ENCODE peak calls at places on chromosomes 16 and 17, in nine cellular contexts. K, M, A, E, N, Z, G, T and C are unnamed samples.

GRCh38 chr17:16455997-16456769 is 35.8 kb downstream of the LRRC75A start:
- DNase-seq in K (no peak), M (no peak), A (no peak), E (no peak), N (no peak), Z (no peak), G (no peak), T (no peak), C (no peak)

GRCh38 chr16:88730632-88731607 is 24.6 kb downstream of the CTU2 start:
- DNase-seq in K (no peak), M (no peak), A (no peak), E (no peak), N (peak), Z (no peak), G (no peak), T (no peak), C (no peak)

GRCh38 chr17:2232244-2232638 is 71.3 kb downstream of the SMG6 start:
- DNase-seq in K (no peak), M (no peak), A (no peak), E (peak), N (no peak), Z (no peak), G (no peak), T (no peak), C (no peak)

GRCh38 chr17:17729620-17730249 is 48.5 kb downstream of the RAI1 start:
- DNase-seq in K (peak), M (peak), A (peak), E (no peak), N (peak), Z (no peak), G (peak), T (peak), C (peak)

GRCh38 chr17:82734987-82735866 is at the start of gene FN3K:
- DNase-seq in K (peak), M (no peak), A (peak), E (peak), N (peak), Z (no peak), G (peak), T (no peak), C (peak)

GRCh38 chr17:77602062-77602746 is 356.3 kb upstream of the TNRC6C start:
- DNase-seq in K (peak), M (no peak), A (no peak), E (no peak), N (peak), Z (no peak), G (no peak), T (no peak), C (no peak)

GRCh38 chr16:69823831-69824563 is 61.9 kb downstream of the WWP2 start:
- DNase-seq in K (no peak), M (no peak), A (no peak), E (peak), N (no peak), Z (peak), G (no peak), T (no peak), C (no peak)

GRCh38 chr16:88634141-88634993 is 4.0 kb upstream of the IL17C start:
- DNase-seq in K (peak), M (no peak), A (no peak), E (peak), N (no peak), Z (peak), G (peak), T (peak), C (peak)

GRCh38 chr17:8532021-8532420 is 96.3 kb downstream of the NDEL1 start:
- DNase-seq in K (no peak), M (no peak), A (peak), E (no peak), N (no peak), Z (no peak), G (peak), T (no peak), C (no peak)

GRCh38 chr16:86396918-86397317 is 113.4 kb upstream of the FOXF1 start:
- DNase-seq in K (no peak), M (peak), A (no peak), E (peak), N (no peak), Z (no peak), G (no peak), T (peak), C (no peak)

GRCh38 chr16:4651842-4652241 is 27.2 kb downstream of the MGRN1 start:
- DNase-seq in K (no peak), M (no peak), A (no peak), E (no peak), N (no peak), Z (no peak), G (no peak), T (peak), C (no peak)

GRCh38 chr17:16255481-16255901 is 38.5 kb downstream of the PIGL start:
- DNase-seq in K (no peak), M (no peak), A (no peak), E (peak), N (no peak), Z (no peak), G (no peak), T (no peak), C (no peak)

GRCh38 chr17:55332296-55333041 is 67.7 kb downstream of the HLF start:
- DNase-seq in K (no peak), M (no peak), A (no peak), E (no peak), N (no peak), Z (no peak), G (no peak), T (no peak), C (no peak)

GRCh38 chr17:66426397-66427033 is 124.1 kb downstream of the PRKCA start:
- DNase-seq in K (no peak), M (peak), A (no peak), E (no peak), N (no peak), Z (no peak), G (peak), T (peak), C (no peak)
- TF ChIP-seq MAX in K (no peak), M (no peak), A (no peak), E (no peak), N (no peak), Z (no peak), G (no peak), T (no peak), C (no peak)

GRCh38 chr17:1179112-1179634 is 608 bp downstream of the ABR start:
- DNase-seq in K (no peak), M (no peak), A (no peak), E (no peak), N (peak), Z (no peak), G (no peak), T (no peak), C (no peak)

GRCh38 chr17:1180434-1180742 is 607 bp upstream of the ABR start:
- DNase-seq in K (no peak), M (no peak), A (no peak), E (no peak), N (no peak), Z (no peak), G (no peak), T (no peak), C (no peak)

GRCh38 chr17:1180958-1181768 is 1.4 kb upstream of the ABR start:
- DNase-seq in K (peak), M (no peak), A (no peak), E (no peak), N (no peak), Z (no peak), G (no peak), T (peak), C (peak)

GRCh38 chr17:1181769-1182137 is 2.0 kb upstream of the ABR start:
- DNase-seq in K (no peak), M (no peak), A (no peak), E (no peak), N (no peak), Z (no peak), G (no peak), T (peak), C (no peak)

DNA sequence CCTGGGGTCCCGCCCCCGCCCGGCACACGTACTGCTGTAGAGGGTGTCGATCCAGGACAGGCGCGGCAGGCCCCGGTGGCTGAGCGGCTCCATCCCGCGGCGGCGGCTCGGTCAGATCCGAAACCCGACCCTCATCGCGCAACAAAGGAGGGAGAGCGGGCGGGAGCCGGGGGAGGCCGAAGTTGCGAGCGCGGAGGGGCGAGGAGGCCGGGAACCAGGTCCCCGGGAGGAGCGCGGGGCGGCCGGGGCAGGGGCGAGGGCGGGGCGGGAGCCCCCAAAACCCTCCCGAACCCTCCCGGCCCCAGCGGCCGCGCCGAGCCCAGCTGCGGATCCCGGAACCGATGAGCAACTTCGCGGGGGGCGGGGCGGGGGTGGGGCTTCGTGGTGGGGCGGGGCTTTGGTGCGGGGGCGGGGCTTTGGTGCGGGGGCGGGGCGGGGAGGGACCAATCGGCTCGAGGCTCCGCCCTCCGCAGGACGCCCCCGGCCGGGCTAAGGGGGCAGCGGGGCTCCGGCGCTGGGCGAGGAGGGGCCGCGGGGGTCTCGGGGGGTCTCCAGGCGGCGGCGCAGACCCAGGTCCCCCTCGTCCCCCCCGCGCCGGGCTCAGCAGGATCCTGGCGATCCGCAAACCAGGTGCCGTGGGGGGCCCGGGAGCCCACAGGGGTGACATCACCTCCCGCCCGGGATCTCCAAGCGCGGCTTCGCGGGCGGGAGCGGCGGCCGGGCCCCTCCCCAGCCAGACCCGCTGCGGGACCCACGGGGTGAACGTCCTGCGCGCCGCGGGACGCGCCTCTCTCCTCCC is at the start of gene ABR:
- DNase-seq in K (peak), M (no peak), A (peak), E (peak), N (peak), Z (no peak), G (peak), T (no peak), C (peak)
- TF ChIP-seq MAX in K (no peak), M (no peak), A (no peak), E (no peak), N (no peak), Z (no peak), G (no peak), T (no peak), C (no peak)

GRCh38 chr17:39402890-39403605 is 1.6 kb upstream of the FBXL20 start:
- DNase-seq in K (no peak), M (no peak), A (no peak), E (no peak), N (no peak), Z (no peak), G (no peak), T (no peak), C (peak)

GRCh38 chr17:39402279-39402889 is 958 bp upstream of the FBXL20 start:
- DNase-seq in K (peak), M (peak), A (peak), E (peak), N (peak), Z (peak), G (peak), T (peak), C (peak)

GRCh38 chr17:39401412-39402278 is at the start of gene FBXL20:
- DNase-seq in K (peak), M (peak), A (peak), E (peak), N (peak), Z (peak), G (peak), T (peak), C (peak)

GRCh38 chr17:39399792-39400191 is 1.6 kb downstream of the FBXL20 start:
- DNase-seq in K (no peak), M (no peak), A (no peak), E (no peak), N (no peak), Z (no peak), G (no peak), T (no peak), C (no peak)

GRCh38 chr17:39400547-39401411 is 647 bp downstream of the FBXL20 start:
- DNase-seq in K (no peak), M (no peak), A (no peak), E (peak), N (peak), Z (no peak), G (no peak), T (peak), C (no peak)
- TF ChIP-seq MAX in K (no peak), M (no peak), A (no peak), E (no peak), N (no peak), Z (no peak), G (no peak), T (no peak), C (no peak)

GRCh38 chr17:13323990-13324389 is 277.7 kb downstream of the HS3ST3A1 start:
- DNase-seq in K (no peak), M (no peak), A (no peak), E (no peak), N (no peak), Z (no peak), G (no peak), T (no peak), C (no peak)
- TF ChIP-seq MAX in K (no peak), M (no peak), A (no peak), E (no peak), N (no peak), Z (no peak), G (no peak), T (no peak), C (no peak)

GRCh38 chr16:23694707-23695373 is 16.2 kb downstream of the PLK1 start:
- DNase-seq in K (peak), M (no peak), A (no peak), E (peak), N (peak), Z (no peak), G (peak), T (no peak), C (peak)
- TF ChIP-seq MAX in K (peak), M (no peak), A (no peak), E (no peak), N (no peak), Z (no peak), G (no peak), T (no peak), C (peak)

GRCh38 chr17:39923836-39924690 is 3.3 kb downstream of the ORMDL3 start:
- DNase-seq in K (no peak), M (no peak), A (no peak), E (peak), N (no peak), Z (no peak), G (no peak), T (no peak), C (peak)
- TF ChIP-seq MAX in K (no peak), M (no peak), A (no peak), E (no peak), N (no peak), Z (no peak), G (no peak), T (no peak), C (no peak)

DNA sequence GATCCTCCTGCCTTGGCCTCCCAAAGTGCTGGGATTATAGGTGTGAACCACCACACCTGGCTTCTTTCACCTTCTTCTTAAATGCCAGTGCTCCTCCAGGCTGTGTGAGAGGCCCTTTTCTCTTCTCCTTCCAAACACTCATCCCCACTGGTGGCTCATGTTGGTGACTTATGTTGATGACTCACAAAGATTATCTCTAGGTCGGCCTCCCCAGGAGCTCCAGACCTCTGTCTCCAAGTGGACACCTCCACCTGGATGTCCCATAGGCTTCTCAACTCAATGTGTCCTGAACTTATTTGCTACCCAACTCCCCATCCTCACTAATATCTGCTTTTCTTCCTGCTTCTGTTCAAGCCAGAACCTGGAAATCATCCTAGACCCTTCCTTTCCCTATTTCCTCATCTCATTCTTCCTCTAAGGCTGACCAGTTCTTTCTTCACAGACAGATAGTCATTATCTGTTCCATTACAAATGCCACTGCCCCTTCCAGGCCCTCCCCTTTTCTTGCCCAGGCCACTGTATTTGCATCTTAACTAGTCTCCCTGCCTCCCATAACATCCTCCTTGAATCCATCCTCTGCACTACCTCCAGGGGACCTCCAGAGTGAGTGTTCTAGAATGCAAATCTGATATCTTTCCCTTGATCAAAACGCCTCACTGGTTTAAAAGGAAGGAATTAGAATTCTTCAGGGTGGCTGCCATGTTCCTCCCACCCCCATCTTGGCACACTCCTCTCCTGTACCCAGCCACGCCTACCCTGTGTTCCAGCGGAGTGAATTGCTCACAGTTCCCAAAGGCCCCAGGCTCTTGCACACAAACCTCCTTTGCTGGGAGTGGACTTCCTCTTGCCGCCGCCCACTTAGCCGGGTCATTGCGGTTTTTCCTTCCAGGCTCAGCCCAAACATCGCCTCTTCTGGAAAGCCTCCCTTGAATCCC is 34.8 kb upstream of the FBXO47 start:
- DNase-seq in K (no peak), M (no peak), A (no peak), E (peak), N (no peak), Z (no peak), G (peak), T (peak), C (peak)
- TF ChIP-seq MAX in K (no peak), M (no peak), A (no peak), E (no peak), N (no peak), Z (no peak), G (no peak), T (no peak), C (no peak)

DNA sequence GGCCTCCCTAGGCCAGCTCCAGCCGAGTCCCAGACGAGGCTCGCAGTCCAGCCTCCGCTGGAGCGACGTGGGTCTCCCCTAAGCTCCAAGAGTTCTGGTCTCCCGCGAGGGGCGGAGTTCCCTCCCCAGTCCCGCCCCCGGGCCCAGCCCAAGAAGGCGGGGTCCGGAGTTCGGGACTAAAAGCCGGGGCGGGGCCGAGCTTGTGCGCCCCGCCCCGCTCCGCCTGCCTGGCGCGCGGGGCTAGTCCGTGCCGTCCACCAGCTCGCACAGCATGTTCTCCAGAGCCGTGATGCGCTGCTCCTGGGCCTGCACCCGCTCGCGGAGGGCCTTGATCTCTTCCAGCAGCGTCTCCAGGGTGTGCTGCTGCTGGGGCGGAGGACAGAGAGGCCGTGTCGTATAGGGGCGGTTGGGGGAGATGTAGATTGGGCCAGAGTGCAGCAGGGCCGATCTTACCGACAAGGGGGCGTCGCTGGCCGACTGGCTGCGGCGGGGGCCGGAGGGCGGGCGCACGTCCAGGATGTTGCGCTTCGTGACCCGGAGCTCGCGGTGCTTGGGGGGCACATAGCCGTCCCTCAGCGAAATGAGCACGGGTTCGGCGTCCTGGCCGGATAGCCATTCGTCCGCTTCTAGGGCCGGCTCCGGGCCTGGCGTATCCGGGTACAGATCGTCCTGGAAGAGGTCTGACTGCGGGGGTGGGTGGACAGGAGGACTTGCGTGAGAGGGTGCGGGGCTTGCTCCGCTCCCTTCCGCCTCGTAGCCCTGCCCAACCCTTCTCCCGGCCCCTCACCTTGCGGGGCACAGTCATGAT is 7.0 kb downstream of the CORO6 start:
- DNase-seq in K (peak), M (no peak), A (peak), E (peak), N (peak), Z (no peak), G (peak), T (peak), C (peak)
- TF ChIP-seq MAX in K (peak), M (no peak), A (no peak), E (peak), N (no peak), Z (no peak), G (peak), T (no peak), C (no peak)

GRCh38 chr17:7174603-7175362 is 4.4 kb downstream of the ASGR1 start:
- DNase-seq in K (no peak), M (no peak), A (no peak), E (no peak), N (no peak), Z (no peak), G (no peak), T (no peak), C (no peak)

GRCh38 chr17:7176870-7177209 is 2.3 kb downstream of the ASGR1 start:
- DNase-seq in K (no peak), M (no peak), A (no peak), E (no peak), N (peak), Z (no peak), G (no peak), T (no peak), C (peak)

GRCh38 chr17:7175363-7175733 is 3.8 kb downstream of the ASGR1 start:
- DNase-seq in K (no peak), M (no peak), A (no peak), E (peak), N (no peak), Z (no peak), G (no peak), T (no peak), C (no peak)

GRCh38 chr17:7176107-7176851 is 2.9 kb downstream of the ASGR1 start:
- DNase-seq in K (no peak), M (no peak), A (no peak), E (no peak), N (no peak), Z (no peak), G (no peak), T (no peak), C (no peak)

DNA sequence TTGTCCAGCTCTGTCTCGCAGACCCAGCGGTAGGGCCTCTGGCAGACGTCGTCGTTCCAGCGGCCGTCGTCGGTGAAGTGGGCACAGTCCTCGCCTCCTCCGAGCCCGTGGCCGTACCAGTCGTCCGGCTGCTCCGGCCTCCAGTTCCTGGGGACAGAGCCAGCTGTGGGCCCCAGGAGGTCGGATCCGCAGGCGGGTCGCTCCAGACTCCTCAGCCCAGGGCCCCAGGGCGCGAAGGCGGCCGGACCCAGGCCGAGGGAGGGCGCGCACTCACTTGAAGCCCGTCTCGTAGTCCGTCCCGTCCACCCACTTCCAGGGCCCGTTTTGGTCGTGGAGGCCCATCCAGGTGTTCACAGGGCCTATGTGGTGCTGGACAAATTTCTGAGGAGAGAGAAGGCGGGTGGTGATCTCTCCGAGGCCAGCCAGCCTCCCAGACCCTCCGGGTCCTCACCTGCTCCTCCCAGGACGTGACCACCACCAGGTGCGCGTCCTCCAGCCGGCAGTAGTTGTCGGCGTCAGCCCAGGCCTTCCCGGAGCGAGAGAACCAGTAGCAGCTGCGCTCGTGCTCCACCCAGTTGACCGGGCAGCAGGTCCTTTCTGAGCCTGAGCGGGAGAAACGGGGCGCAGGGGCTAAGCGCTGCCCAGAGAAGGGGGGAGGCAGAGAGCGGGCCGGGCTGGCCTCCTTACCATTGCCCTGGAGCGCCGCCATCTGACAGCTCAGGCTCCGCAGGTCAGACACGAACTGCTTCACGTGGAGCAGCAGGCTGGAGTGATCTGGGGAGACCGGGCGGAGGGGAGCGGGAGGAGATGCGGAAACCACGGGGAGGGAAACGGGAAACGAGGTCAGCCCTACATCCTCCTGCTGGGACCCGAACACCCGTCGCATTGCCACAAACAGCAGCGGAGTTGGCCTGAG is 5.2 kb downstream of the ASGR1 start:
- DNase-seq in K (peak), M (no peak), A (no peak), E (peak), N (peak), Z (no peak), G (no peak), T (no peak), C (peak)
- TF ChIP-seq MAX in K (peak), M (no peak), A (no peak), E (peak), N (no peak), Z (no peak), G (no peak), T (no peak), C (peak)